ENCODE peak calls at places on chromosomes 12 and 14, in six cellular contexts. One of them, this sample, is unnamed.

GRCh38 chr12:20883288-20883687 is 72.8 kb downstream of the SLCO1B3 start:
- DNase-seq in colonic mucosa: peak
- DNase-seq in fibroblast of mammary gland: peak
- DNase-seq in psoas muscle: no peak
- DNase-seq in fibroblast of pulmonary artery: peak
- DNase-seq in heart left ventricle: no peak
- DNase-seq in this sample: peak

GRCh38 chr14:87600236-87600635 is 392.7 kb downstream of the GALC start:
- DNase-seq in colonic mucosa: no peak
- DNase-seq in fibroblast of mammary gland: no peak
- DNase-seq in psoas muscle: no peak
- DNase-seq in fibroblast of pulmonary artery: no peak
- DNase-seq in heart left ventricle: no peak
- DNase-seq in this sample: no peak

GRCh38 chr12:795305-795704 is 42.9 kb downstream of the WNK1 start:
- DNase-seq in colonic mucosa: no peak
- DNase-seq in fibroblast of mammary gland: no peak
- DNase-seq in psoas muscle: no peak
- DNase-seq in fibroblast of pulmonary artery: no peak
- DNase-seq in heart left ventricle: no peak
- DNase-seq in this sample: no peak

GRCh38 chr12:63889236-63889635 is 44.7 kb downstream of the SRGAP1 start:
- DNase-seq in colonic mucosa: no peak
- DNase-seq in fibroblast of mammary gland: peak
- DNase-seq in psoas muscle: no peak
- DNase-seq in fibroblast of pulmonary artery: peak
- DNase-seq in heart left ventricle: no peak
- DNase-seq in this sample: peak

GRCh38 chr14:34699873-34700621 is 14.3 kb downstream of the CFL2 start:
- DNase-seq in colonic mucosa: no peak
- DNase-seq in fibroblast of mammary gland: peak
- DNase-seq in psoas muscle: no peak
- DNase-seq in fibroblast of pulmonary artery: peak
- DNase-seq in heart left ventricle: no peak
- DNase-seq in this sample: peak

GRCh38 chr12:79706156-79706555 is 15.4 kb upstream of the PAWR start:
- DNase-seq in colonic mucosa: no peak
- DNase-seq in fibroblast of mammary gland: peak
- DNase-seq in psoas muscle: no peak
- DNase-seq in fibroblast of pulmonary artery: no peak
- DNase-seq in heart left ventricle: no peak
- DNase-seq in this sample: no peak

GRCh38 chr12:57726151-57726883 is 12.2 kb downstream of the AGAP2 start:
- DNase-seq in colonic mucosa: peak
- DNase-seq in fibroblast of mammary gland: peak
- DNase-seq in psoas muscle: peak
- DNase-seq in fibroblast of pulmonary artery: peak
- DNase-seq in heart left ventricle: peak
- DNase-seq in this sample: peak

GRCh38 chr14:49875640-49876198 is 17.2 kb upstream of the ARF6 start:
- DNase-seq in colonic mucosa: no peak
- DNase-seq in fibroblast of mammary gland: no peak
- DNase-seq in psoas muscle: no peak
- DNase-seq in fibroblast of pulmonary artery: no peak
- DNase-seq in heart left ventricle: no peak
- DNase-seq in this sample: no peak

GRCh38 chr12:22286569-22286968 is 47.9 kb downstream of the ST8SIA1 start:
- DNase-seq in colonic mucosa: no peak
- DNase-seq in fibroblast of mammary gland: peak
- DNase-seq in psoas muscle: no peak
- DNase-seq in fibroblast of pulmonary artery: peak
- DNase-seq in heart left ventricle: no peak
- DNase-seq in this sample: peak

GRCh38 chr14:91059576-91060471 is 617 bp downstream of the RPS6KA5 start:
- DNase-seq in colonic mucosa: peak
- DNase-seq in fibroblast of mammary gland: peak
- DNase-seq in psoas muscle: peak
- DNase-seq in fibroblast of pulmonary artery: peak
- DNase-seq in heart left ventricle: peak
- DNase-seq in this sample: peak

GRCh38 chr12:11577658-11578260 is 71.7 kb upstream of the ETV6 start:
- DNase-seq in colonic mucosa: no peak
- DNase-seq in fibroblast of mammary gland: peak
- DNase-seq in psoas muscle: no peak
- DNase-seq in fibroblast of pulmonary artery: no peak
- DNase-seq in heart left ventricle: no peak
- DNase-seq in this sample: peak

GRCh38 chr14:99423434-99423833 is 57.2 kb downstream of the SETD3 start:
- DNase-seq in colonic mucosa: no peak
- DNase-seq in fibroblast of mammary gland: no peak
- DNase-seq in psoas muscle: no peak
- DNase-seq in fibroblast of pulmonary artery: no peak
- DNase-seq in heart left ventricle: no peak
- DNase-seq in this sample: no peak

GRCh38 chr12:94172973-94173372 is 24.6 kb downstream of the PLXNC1 start:
- DNase-seq in colonic mucosa: no peak
- DNase-seq in fibroblast of mammary gland: peak
- DNase-seq in psoas muscle: no peak
- DNase-seq in fibroblast of pulmonary artery: peak
- DNase-seq in heart left ventricle: no peak
- DNase-seq in this sample: peak

GRCh38 chr12:127803545-127803944 is 463.4 kb upstream of the TMEM132C start:
- DNase-seq in colonic mucosa: no peak
- DNase-seq in fibroblast of mammary gland: no peak
- DNase-seq in psoas muscle: no peak
- DNase-seq in fibroblast of pulmonary artery: no peak
- DNase-seq in heart left ventricle: no peak
- DNase-seq in this sample: no peak

GRCh38 chr14:69050235-69051184 is 71.4 kb upstream of the ACTN1 start:
- DNase-seq in colonic mucosa: no peak
- DNase-seq in fibroblast of mammary gland: no peak
- DNase-seq in psoas muscle: no peak
- DNase-seq in fibroblast of pulmonary artery: peak
- DNase-seq in heart left ventricle: no peak
- DNase-seq in this sample: no peak

GRCh38 chr14:30921305-30921704 is 46.9 kb downstream of the COCH start:
- DNase-seq in colonic mucosa: no peak
- DNase-seq in fibroblast of mammary gland: peak
- DNase-seq in psoas muscle: no peak
- DNase-seq in fibroblast of pulmonary artery: peak
- DNase-seq in heart left ventricle: no peak
- DNase-seq in this sample: peak

GRCh38 chr14:58687232-58687795 is 49.6 kb downstream of the DACT1 start:
- DNase-seq in colonic mucosa: no peak
- DNase-seq in fibroblast of mammary gland: no peak
- DNase-seq in psoas muscle: no peak
- DNase-seq in fibroblast of pulmonary artery: no peak
- DNase-seq in heart left ventricle: no peak
- DNase-seq in this sample: no peak

GRCh38 chr12:120490833-120491512 is 4.9 kb upstream of the DYNLL1 start:
- DNase-seq in colonic mucosa: no peak
- DNase-seq in fibroblast of mammary gland: no peak
- DNase-seq in psoas muscle: peak
- DNase-seq in fibroblast of pulmonary artery: no peak
- DNase-seq in heart left ventricle: no peak
- DNase-seq in this sample: no peak

GRCh38 chr14:88454886-88455285 is 69.4 kb downstream of the SPATA7 start:
- DNase-seq in colonic mucosa: no peak
- DNase-seq in fibroblast of mammary gland: peak
- DNase-seq in psoas muscle: no peak
- DNase-seq in fibroblast of pulmonary artery: no peak
- DNase-seq in heart left ventricle: no peak
- DNase-seq in this sample: no peak

GRCh38 chr12:98793121-98793520 is 148.0 kb downstream of the APAF1 start:
- DNase-seq in colonic mucosa: no peak
- DNase-seq in fibroblast of mammary gland: no peak
- DNase-seq in psoas muscle: no peak
- DNase-seq in fibroblast of pulmonary artery: no peak
- DNase-seq in heart left ventricle: no peak
- DNase-seq in this sample: no peak

GRCh38 chr14:21781543-21781942 is 107.9 kb upstream of the OR4E1 start:
- DNase-seq in colonic mucosa: no peak
- DNase-seq in fibroblast of mammary gland: no peak
- DNase-seq in psoas muscle: no peak
- DNase-seq in fibroblast of pulmonary artery: no peak
- DNase-seq in heart left ventricle: no peak
- DNase-seq in this sample: no peak

GRCh38 chr12:52971701-52972329 is 22.9 kb downstream of the KRT18 start:
- DNase-seq in colonic mucosa: peak
- DNase-seq in fibroblast of mammary gland: peak
- DNase-seq in psoas muscle: no peak
- DNase-seq in fibroblast of pulmonary artery: peak
- DNase-seq in heart left ventricle: no peak
- DNase-seq in this sample: peak

GRCh38 chr14:92472860-92473259 is 40.7 kb upstream of the RIN3 start:
- DNase-seq in colonic mucosa: no peak
- DNase-seq in fibroblast of mammary gland: peak
- DNase-seq in psoas muscle: no peak
- DNase-seq in fibroblast of pulmonary artery: no peak
- DNase-seq in heart left ventricle: no peak
- DNase-seq in this sample: no peak

GRCh38 chr12:29863665-29864064 is 79.9 kb upstream of the TMTC1 start:
- DNase-seq in colonic mucosa: no peak
- DNase-seq in fibroblast of mammary gland: no peak
- DNase-seq in psoas muscle: no peak
- DNase-seq in fibroblast of pulmonary artery: no peak
- DNase-seq in heart left ventricle: no peak
- DNase-seq in this sample: no peak

GRCh38 chr14:42192659-42193425 is 586.2 kb downstream of the LRFN5 start:
- DNase-seq in colonic mucosa: no peak
- DNase-seq in fibroblast of mammary gland: peak
- DNase-seq in psoas muscle: no peak
- DNase-seq in fibroblast of pulmonary artery: peak
- DNase-seq in heart left ventricle: no peak
- DNase-seq in this sample: peak

GRCh38 chr14:53954551-53955233 is 1.9 kb downstream of the BMP4 start:
- DNase-seq in colonic mucosa: peak
- DNase-seq in fibroblast of mammary gland: peak
- DNase-seq in psoas muscle: peak
- DNase-seq in fibroblast of pulmonary artery: peak
- DNase-seq in heart left ventricle: peak
- DNase-seq in this sample: peak

GRCh38 chr12:117743746-117744145 is 225.0 kb downstream of the KSR2 start:
- DNase-seq in colonic mucosa: no peak
- DNase-seq in fibroblast of mammary gland: no peak
- DNase-seq in psoas muscle: no peak
- DNase-seq in fibroblast of pulmonary artery: no peak
- DNase-seq in heart left ventricle: no peak
- DNase-seq in this sample: no peak

GRCh38 chr12:2108975-2109671 is 56.3 kb downstream of the CACNA1C start:
- DNase-seq in colonic mucosa: no peak
- DNase-seq in fibroblast of mammary gland: no peak
- DNase-seq in psoas muscle: no peak
- DNase-seq in fibroblast of pulmonary artery: no peak
- DNase-seq in heart left ventricle: no peak
- DNase-seq in this sample: no peak

GRCh38 chr12:83158613-83159207 is 472.0 kb downstream of the TMTC2 start:
- DNase-seq in colonic mucosa: no peak
- DNase-seq in fibroblast of mammary gland: no peak
- DNase-seq in psoas muscle: no peak
- DNase-seq in fibroblast of pulmonary artery: no peak
- DNase-seq in heart left ventricle: no peak
- DNase-seq in this sample: no peak

GRCh38 chr12:121796855-121797751 is 3.6 kb upstream of the RHOF start:
- DNase-seq in colonic mucosa: peak
- DNase-seq in fibroblast of mammary gland: peak
- DNase-seq in psoas muscle: peak
- DNase-seq in fibroblast of pulmonary artery: peak
- DNase-seq in heart left ventricle: peak
- DNase-seq in this sample: peak

GRCh38 chr12:121893901-121894540 is 5.4 kb downstream of the PSMD9 start:
- DNase-seq in colonic mucosa: peak
- DNase-seq in fibroblast of mammary gland: peak
- DNase-seq in psoas muscle: no peak
- DNase-seq in fibroblast of pulmonary artery: peak
- DNase-seq in heart left ventricle: no peak
- DNase-seq in this sample: peak

GRCh38 chr12:55935742-55936151 is 4.8 kb downstream of the DGKA start:
- DNase-seq in colonic mucosa: no peak
- DNase-seq in fibroblast of mammary gland: no peak
- DNase-seq in psoas muscle: peak
- DNase-seq in fibroblast of pulmonary artery: no peak
- DNase-seq in heart left ventricle: no peak
- DNase-seq in this sample: peak

GRCh38 chr12:12749433-12749832 is 32.3 kb downstream of the CDKN1B start:
- DNase-seq in colonic mucosa: no peak
- DNase-seq in fibroblast of mammary gland: peak
- DNase-seq in psoas muscle: no peak
- DNase-seq in fibroblast of pulmonary artery: no peak
- DNase-seq in heart left ventricle: no peak
- DNase-seq in this sample: peak
- H3K4me3 ChIP-seq in colonic mucosa: peak
- H3K4me3 ChIP-seq in fibroblast of mammary gland: peak
- H3K4me3 ChIP-seq in psoas muscle: peak
- H3K4me3 ChIP-seq in fibroblast of pulmonary artery: no peak
- H3K4me3 ChIP-seq in heart left ventricle: peak
- H3K4me3 ChIP-seq in this sample: peak

GRCh38 chr14:103679351-103679750 is 35.9 kb downstream of the XRCC3 start:
- DNase-seq in colonic mucosa: peak
- DNase-seq in fibroblast of mammary gland: peak
- DNase-seq in psoas muscle: peak
- DNase-seq in fibroblast of pulmonary artery: peak
- DNase-seq in heart left ventricle: no peak
- DNase-seq in this sample: peak
- TF ChIP-seq CTCF in colonic mucosa: peak
- TF ChIP-seq CTCF in fibroblast of mammary gland: peak
- TF ChIP-seq CTCF in psoas muscle: peak
- TF ChIP-seq CTCF in fibroblast of pulmonary artery: peak
- TF ChIP-seq CTCF in heart left ventricle: peak
- TF ChIP-seq CTCF in this sample: peak

DNA sequence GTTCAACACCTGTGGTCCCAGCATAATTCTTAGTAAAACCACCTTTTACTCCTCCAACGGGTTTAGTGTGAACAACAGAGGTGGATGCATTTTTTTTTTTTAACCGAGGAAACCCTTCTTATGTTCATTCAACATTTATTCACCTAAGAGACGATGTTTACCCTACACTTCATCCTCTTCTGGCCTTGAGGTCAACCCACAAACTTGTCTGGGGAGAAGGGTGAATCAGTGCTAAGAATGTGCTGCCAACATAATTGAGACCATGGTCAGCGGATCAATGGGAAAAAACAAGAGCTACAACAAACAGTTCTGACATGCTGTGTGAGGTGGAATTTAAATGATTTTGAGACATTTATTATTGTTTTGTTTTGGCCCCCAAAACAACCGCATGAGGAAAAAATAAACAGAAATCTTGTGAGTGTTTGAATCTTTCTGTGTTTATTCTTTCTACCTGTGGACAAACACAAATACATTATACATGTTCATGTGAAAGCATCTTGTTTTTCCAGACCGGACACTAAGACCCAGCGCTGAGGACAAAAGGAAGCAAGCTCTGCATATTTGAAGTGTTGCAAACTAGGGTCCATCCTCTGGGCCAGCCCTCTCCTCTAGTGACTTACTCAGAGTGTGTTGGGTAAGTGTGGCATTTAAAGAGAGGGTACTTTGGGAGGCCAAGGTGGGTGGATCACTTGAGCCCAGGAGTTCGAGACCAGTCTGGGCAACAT is 5.1 kb upstream of the USP30 start:
- DNase-seq in colonic mucosa: no peak
- DNase-seq in fibroblast of mammary gland: peak
- DNase-seq in psoas muscle: no peak
- DNase-seq in fibroblast of pulmonary artery: no peak
- DNase-seq in heart left ventricle: no peak
- DNase-seq in this sample: peak
- H3K4me3 ChIP-seq in colonic mucosa: no peak
- H3K4me3 ChIP-seq in fibroblast of mammary gland: no peak
- H3K4me3 ChIP-seq in psoas muscle: no peak
- H3K4me3 ChIP-seq in fibroblast of pulmonary artery: no peak
- H3K4me3 ChIP-seq in heart left ventricle: no peak
- H3K4me3 ChIP-seq in this sample: no peak

GRCh38 chr12:27123642-27124041 is 41.3 kb upstream of the C12orf71 start:
- DNase-seq in colonic mucosa: no peak
- DNase-seq in fibroblast of mammary gland: peak
- DNase-seq in psoas muscle: no peak
- DNase-seq in fibroblast of pulmonary artery: peak
- DNase-seq in heart left ventricle: no peak
- DNase-seq in this sample: peak
- TF ChIP-seq CTCF in colonic mucosa: peak
- TF ChIP-seq CTCF in fibroblast of mammary gland: peak
- TF ChIP-seq CTCF in psoas muscle: peak
- TF ChIP-seq CTCF in fibroblast of pulmonary artery: peak
- TF ChIP-seq CTCF in heart left ventricle: peak
- TF ChIP-seq CTCF in this sample: no peak

This sample was measured in choroid plexus epithelial cell.